ENCODE peak calls at places on chromosomes 6 and 20, in five cellular contexts. M is cardiac muscle cell, T is osteocyte, U is progenitor cell of endocrine pancreas, G is pancreas. J is an unnamed sample.

GRCh38 chr6:100304575-100304974 is 160.1 kb downstream of the SIM1 start:
- DNase-seq in U (no peak), G (no peak), T (no peak), M (no peak), J (no peak)

GRCh38 chr6:14763139-14763538 is 482.7 kb upstream of the JARID2 start:
- DNase-seq in T (no peak), M (no peak), G (no peak), U (no peak), J (peak)

GRCh38 chr6:153145591-153145990 is 14.5 kb upstream of the RGS17 start:
- DNase-seq in U (no peak), T (no peak), G (no peak), M (no peak), J (no peak)

GRCh38 chr6:39430446-39430845 is 107.9 kb upstream of the KCNK16 start:
- DNase-seq in U (no peak), G (no peak), T (peak), M (no peak), J (no peak)

GRCh38 chr6:80170433-80170832 is 64.0 kb downstream of the BCKDHB start:
- DNase-seq in T (no peak), M (no peak), G (no peak), U (no peak), J (no peak)

GRCh38 chr6:36777806-36778205 is 61.4 kb downstream of the CPNE5 start:
- DNase-seq in U (no peak), M (no peak), T (no peak), G (no peak), J (no peak)

GRCh38 chr20:54985100-54985499 is 509.7 kb downstream of the DOK5 start:
- DNase-seq in U (no peak), M (no peak), T (no peak), G (no peak), J (no peak)

GRCh38 chr6:90079555-90080490 is 185.6 kb downstream of the GJA10 start:
- DNase-seq in T (no peak), U (no peak), M (no peak), G (no peak), J (no peak)

GRCh38 chr6:123380257-123380656 is 256.5 kb downstream of the TRDN start:
- DNase-seq in T (no peak), M (peak), U (no peak), G (no peak), J (peak)

GRCh38 chr20:64228751-64229518 is 26.6 kb upstream of the PCMTD2 start:
- DNase-seq in G (no peak), T (no peak), M (no peak), U (no peak), J (no peak)

GRCh38 chr6:153193176-153193885 is 62.2 kb upstream of the RGS17 start:
- DNase-seq in T (no peak), G (no peak), M (no peak), U (no peak), J (no peak)

GRCh38 chr6:114195736-114196403 is 147.0 kb downstream of the HS3ST5 start:
- DNase-seq in T (no peak), G (no peak), M (no peak), U (no peak), J (no peak)

GRCh38 chr20:371755-372542 is 8.6 kb upstream of the TRIB3 start:
- DNase-seq in U (no peak), T (no peak), M (no peak), G (peak), J (peak)

GRCh38 chr6:74598473-74599393 is 607.1 kb downstream of the COL12A1 start:
- DNase-seq in G (no peak), T (no peak), U (no peak), M (no peak), J (peak)

GRCh38 chr6:16901777-16902176 is 140.5 kb upstream of the ATXN1 start:
- DNase-seq in G (peak), U (no peak), M (no peak), T (no peak), J (peak)

DNA sequence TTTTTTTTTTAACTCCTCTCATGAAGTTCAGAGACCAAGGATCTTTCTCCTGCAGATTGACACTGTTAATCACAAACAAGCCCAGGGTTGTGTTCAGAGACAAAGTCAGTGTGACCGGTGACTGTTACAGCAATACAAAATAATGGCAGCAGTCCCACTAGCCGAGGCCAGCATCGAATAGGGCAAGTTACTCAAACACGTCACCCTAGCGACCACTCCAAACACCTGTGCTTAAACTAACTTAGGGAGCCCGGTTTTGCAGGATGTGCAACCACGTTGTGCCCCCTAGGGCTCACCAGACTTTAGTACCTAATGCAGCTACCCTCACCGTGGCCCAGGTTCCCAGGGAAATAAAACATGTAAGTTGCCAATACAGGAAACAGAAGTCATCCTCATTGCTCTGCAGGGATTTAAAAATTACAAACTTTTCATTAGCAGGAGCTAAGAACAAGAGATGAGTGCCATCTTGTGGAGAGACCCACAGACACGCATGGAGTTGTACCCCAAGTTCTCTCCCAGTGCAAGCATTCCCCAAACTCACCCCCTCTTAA is 38.1 kb downstream of the FAM50B start:
- DNase-seq in T (no peak), U (no peak), M (no peak), G (no peak), J (no peak)
- TF ChIP-seq CTCF in T (peak), U (peak), M (peak), G (no peak), J (peak)

DNA sequence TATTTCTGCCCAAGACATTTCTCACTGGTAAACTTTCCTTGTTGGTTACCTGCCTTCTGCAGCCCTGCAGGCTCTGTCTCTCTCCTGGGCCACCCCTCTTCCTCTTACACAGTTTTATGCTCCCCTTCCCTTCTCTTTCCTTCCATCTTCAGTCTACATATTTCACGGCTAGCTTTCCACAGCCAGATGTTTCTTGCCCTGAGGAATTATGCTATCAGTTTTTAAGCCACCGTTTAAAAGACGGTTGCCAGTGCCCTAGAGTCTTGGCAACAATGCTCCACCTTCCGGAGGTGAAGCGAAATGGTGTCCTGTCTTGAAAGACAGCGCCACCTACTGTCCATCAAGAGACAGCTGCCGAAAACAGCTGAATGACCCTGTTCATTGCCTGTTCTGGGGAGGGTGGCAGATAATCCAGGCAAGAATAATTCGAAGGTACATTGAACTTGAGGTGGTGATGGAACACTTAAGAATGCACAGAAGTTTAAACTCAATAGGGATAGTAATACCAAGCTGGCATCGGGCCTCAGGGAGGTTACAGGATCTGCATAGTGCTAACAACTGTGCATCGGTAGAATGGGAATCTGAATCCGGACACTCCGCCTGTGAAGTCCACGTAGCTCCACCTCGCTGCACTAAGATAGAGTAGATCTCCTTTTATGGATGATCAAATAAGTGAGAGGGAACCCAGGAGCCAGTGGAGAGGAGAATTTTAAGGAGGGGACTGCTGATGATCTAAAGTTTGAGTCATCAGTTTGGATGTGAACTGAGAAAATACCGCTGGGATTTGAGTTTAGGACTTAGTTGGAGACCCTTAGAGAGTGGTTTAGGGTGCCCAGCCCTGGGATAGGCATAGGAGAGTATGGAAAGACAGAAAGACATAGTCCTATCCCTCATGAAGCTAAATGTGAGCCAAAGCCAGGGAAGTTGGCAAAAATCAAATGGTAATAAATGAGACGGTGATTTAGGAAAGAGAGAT is 4.8 kb upstream of the TRIM40 start:
- DNase-seq in T (no peak), M (peak), U (peak), G (peak), J (peak)
- TF ChIP-seq CTCF in T (peak), M (peak), U (peak), G (peak), J (peak)

GRCh38 chr6:12842126-12842525 is 125.6 kb downstream of the PHACTR1 start:
- DNase-seq in M (no peak), T (no peak), U (no peak), G (no peak), J (no peak)

GRCh38 chr6:12842658-12843057 is 126.1 kb downstream of the PHACTR1 start:
- DNase-seq in M (no peak), G (no peak), T (no peak), U (no peak), J (no peak)

GRCh38 chr6:12845224-12846004 is 128.8 kb downstream of the PHACTR1 start:
- DNase-seq in M (no peak), U (no peak), G (no peak), T (no peak), J (no peak)

GRCh38 chr6:12841619-12842018 is 125.1 kb downstream of the PHACTR1 start:
- DNase-seq in G (no peak), M (no peak), T (no peak), U (no peak), J (no peak)

DNA sequence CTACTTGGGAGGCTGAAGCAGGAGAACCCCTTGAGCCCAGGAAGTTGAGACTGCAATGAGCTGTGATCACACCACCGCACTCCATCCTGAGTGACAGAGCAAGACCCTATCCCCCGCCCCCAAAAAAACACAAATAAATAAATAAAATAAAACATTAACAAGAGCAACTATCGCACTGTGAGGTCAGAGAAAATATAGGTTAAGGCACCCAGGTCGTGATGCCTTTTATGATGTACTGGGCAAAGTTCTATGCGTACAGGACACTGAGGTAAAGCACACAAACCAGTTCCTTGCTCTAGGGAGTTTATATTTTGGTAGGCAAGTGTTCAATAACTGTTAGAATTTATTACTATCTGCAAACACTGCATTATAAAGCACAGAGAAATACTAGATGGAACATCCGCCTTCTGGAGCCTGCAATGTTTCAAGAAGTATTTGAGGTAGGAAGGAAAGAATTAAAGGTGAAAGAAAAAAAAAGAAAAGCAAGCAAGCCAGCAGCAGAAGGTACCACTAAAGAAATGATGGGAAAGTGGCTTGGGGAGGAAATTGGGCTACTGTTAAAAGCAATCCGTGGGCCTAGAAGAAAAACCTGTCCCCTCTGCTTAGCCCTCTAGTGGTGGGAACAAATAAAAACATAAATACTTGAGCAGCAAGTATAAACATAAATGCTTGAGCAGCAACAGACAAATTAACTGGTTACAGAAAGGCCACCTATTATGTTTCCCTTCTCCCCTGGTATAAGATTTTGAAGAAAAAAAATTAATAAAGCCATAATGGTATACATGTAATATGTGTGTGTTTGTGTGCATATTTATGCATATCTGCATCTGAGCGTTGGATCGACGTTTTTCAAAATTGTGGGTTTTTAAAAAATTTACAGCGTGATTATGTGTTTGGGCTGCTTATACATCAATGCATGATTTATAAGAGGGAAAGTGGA is 128.0 kb downstream of the PHACTR1 start:
- DNase-seq in G (no peak), T (no peak), M (peak), U (no peak), J (peak)
- TF ChIP-seq CTCF in G (no peak), T (peak), M (peak), U (peak), J (peak)

GRCh38 chr20:53020376-53020775 is 48.2 kb downstream of the TSHZ2 start:
- DNase-seq in T (no peak), G (no peak), M (no peak), U (no peak), J (no peak)

GRCh38 chr20:53020834-53021233 is 48.7 kb downstream of the TSHZ2 start:
- DNase-seq in G (no peak), T (no peak), M (no peak), U (no peak), J (no peak)

GRCh38 chr20:53023717-53024116 is 51.6 kb downstream of the TSHZ2 start:
- DNase-seq in M (no peak), T (no peak), G (no peak), U (no peak), J (no peak)

GRCh38 chr20:53021934-53022333 is 49.8 kb downstream of the TSHZ2 start:
- DNase-seq in M (no peak), T (no peak), G (no peak), U (no peak), J (peak)

GRCh38 chr20:53024121-53024520 is 52.0 kb downstream of the TSHZ2 start:
- DNase-seq in T (no peak), U (no peak), M (no peak), G (no peak), J (no peak)
- TF ChIP-seq CTCF in T (no peak), U (no peak), M (no peak), G (no peak), J (no peak)

DNA sequence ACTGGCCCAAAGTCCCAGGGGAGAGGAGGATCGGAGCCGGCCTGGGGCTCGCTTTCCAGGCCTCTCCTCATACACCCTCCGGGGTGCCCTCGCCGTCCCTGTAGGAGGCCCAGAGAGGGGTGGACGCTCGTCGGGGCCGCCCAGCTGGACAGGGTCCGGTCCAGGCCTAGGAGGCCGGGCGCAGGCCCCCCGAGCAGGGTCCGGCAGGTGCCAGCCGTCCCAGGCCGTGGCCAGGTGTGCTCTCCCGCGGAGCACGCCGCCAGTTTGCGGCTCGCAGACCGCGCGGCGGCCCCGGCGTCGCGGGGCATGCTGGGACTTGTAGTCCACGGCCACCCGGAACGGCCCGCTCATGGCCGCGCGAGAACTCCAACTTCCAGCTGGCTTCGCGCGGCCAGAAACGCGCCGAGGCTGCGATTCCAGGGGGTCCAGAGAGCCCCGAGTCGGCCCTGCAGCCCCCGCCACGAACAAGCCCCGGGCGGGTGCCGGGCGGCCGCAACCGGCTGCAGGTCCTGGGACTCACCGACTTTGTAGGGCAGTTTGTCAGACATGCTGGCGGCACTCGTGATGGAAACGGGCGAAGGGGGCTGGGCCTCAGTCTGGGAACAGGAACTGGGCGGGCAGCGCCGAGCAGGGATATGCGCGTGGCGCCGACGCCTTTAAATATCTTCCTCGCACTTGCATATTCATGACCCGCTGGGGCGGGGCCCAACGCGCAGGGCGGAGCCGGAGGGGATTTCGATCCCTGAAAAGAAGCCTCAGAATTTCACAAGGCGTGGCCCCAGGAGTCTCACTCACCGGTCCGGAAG is at the start of gene AHCY:
- DNase-seq in M (peak), G (peak), U (peak), T (peak), J (peak)
- TF ChIP-seq CTCF in M (no peak), G (no peak), U (peak), T (no peak), J (no peak)

GRCh38 chr6:133854633-133855598 is 34.0 kb upstream of the TCF21 start:
- DNase-seq in M (peak), U (peak), G (no peak), T (no peak), J (no peak)
- TF ChIP-seq CTCF in M (peak), U (peak), G (no peak), T (no peak), J (no peak)

GRCh38 chr6:35729349-35729678 is 7.5 kb upstream of the ARMC12 start:
- DNase-seq in M (no peak), G (no peak), U (no peak), T (no peak), J (no peak)

GRCh38 chr6:35728663-35729348 is 8.0 kb upstream of the ARMC12 start:
- DNase-seq in T (no peak), U (no peak), M (no peak), G (peak), J (peak)

GRCh38 chr6:35729722-35730121 is 7.1 kb upstream of the ARMC12 start:
- DNase-seq in U (no peak), M (no peak), T (no peak), G (no peak), J (no peak)

GRCh38 chr6:35727206-35727934 is 9.5 kb upstream of the ARMC12 start:
- DNase-seq in T (peak), U (peak), M (peak), G (no peak), J (peak)

GRCh38 chr6:35727935-35728662 is 8.7 kb upstream of the ARMC12 start:
- DNase-seq in G (peak), T (peak), M (peak), U (peak), J (peak)
- TF ChIP-seq CTCF in G (no peak), T (no peak), M (peak), U (no peak), J (no peak)

J was measured in MCF 10A.